ENCODE peak calls at places on chromosome 14, in four cellular contexts. O, H, X and G are unnamed samples.
A peak's percentile ranks its signal among the peaks of the same experiment; 100 is the strongest.

GRCh38 chr14:45177081-45177480 is 41.4 kb downstream of the FANCM start:
- DNase-seq in X (no peak), H (no peak), O (no peak), G (no peak)

GRCh38 chr14:53519137-53519536 is 366.0 kb upstream of the DDHD1 start:
- DNase-seq in H (no peak), X (no peak), O (no peak), G (no peak)

GRCh38 chr14:27721760-27722159 is 1044.8 kb upstream of the FOXG1 start:
- DNase-seq in O (no peak), H (no peak), X (no peak), G (no peak)

GRCh38 chr14:70013269-70013873 is 134.2 kb downstream of the SMOC1 start:
- DNase-seq in O (peak; percentile 42), H (no peak), X (no peak), G (peak; percentile 39)

GRCh38 chr14:92481386-92481785 is 32.2 kb upstream of the RIN3 start:
- DNase-seq in O (no peak), X (no peak), H (no peak), G (no peak)

GRCh38 chr14:71209888-71210287 is 302.6 kb downstream of the PCNX1 start:
- DNase-seq in O (no peak), X (no peak), H (no peak), G (no peak)

GRCh38 chr14:64704145-64704742 is at the start of gene PLEKHG3:
- DNase-seq in X (peak; percentile 87), O (peak; percentile 88), H (no peak), G (no peak)

GRCh38 chr14:38950676-38951075 is 152.4 kb downstream of the SEC23A start:
- DNase-seq in H (no peak), X (no peak), O (no peak), G (no peak)

GRCh38 chr14:71438684-71439083 is 493.5 kb upstream of the RGS6 start:
- DNase-seq in O (peak; percentile 46), H (no peak), X (no peak), G (no peak)

GRCh38 chr14:23078692-23079116 is 16.2 kb downstream of the ACIN1 start:
- DNase-seq in X (peak; percentile 75), O (no peak), H (peak; percentile 45), G (no peak)

GRCh38 chr14:56884617-56885016 is 74.3 kb upstream of the OTX2 start:
- DNase-seq in O (no peak), X (no peak), H (no peak), G (no peak)

GRCh38 chr14:30990766-30991165 is 34.7 kb upstream of the AP4S1 start:
- DNase-seq in H (no peak), O (no peak), X (no peak), G (no peak)

GRCh38 chr14:76096257-76096656 is 55.5 kb upstream of the GPATCH2L start:
- DNase-seq in X (no peak), O (no peak), H (no peak), G (no peak)

GRCh38 chr14:90281261-90281660 is 24.9 kb downstream of the PSMC1 start:
- DNase-seq in H (no peak), O (no peak), X (no peak), G (no peak)

GRCh38 chr14:68589447-68590232 is 203.2 kb downstream of the ZFP36L1 start:
- DNase-seq in X (peak; percentile 84), H (no peak), O (no peak), G (no peak)

GRCh38 chr14:70029296-70030132 is 150.3 kb downstream of the SMOC1 start:
- DNase-seq in O (no peak), H (no peak), X (no peak), G (no peak)

GRCh38 chr14:99164712-99165111 is 107.3 kb downstream of the BCL11B start:
- DNase-seq in X (no peak), O (no peak), H (no peak), G (no peak)

GRCh38 chr14:74846968-74847549 is 28.9 kb downstream of the PROX2 start:
- DNase-seq in X (no peak), O (no peak), H (no peak), G (no peak)

GRCh38 chr14:103638594-103638993 is 9.6 kb downstream of the KLC1 start:
- DNase-seq in X (no peak), H (no peak), O (no peak), G (no peak)

GRCh38 chr14:89484445-89484844 is 67.4 kb upstream of the FOXN3 start:
- DNase-seq in O (no peak), X (no peak), H (no peak), G (no peak)

GRCh38 chr14:105484069-105484996 is 2.4 kb upstream of the CRIP1 start:
- DNase-seq in X (peak; percentile 68), H (no peak), O (no peak), G (no peak)

GRCh38 chr14:99430491-99430890 is 50.2 kb downstream of the SETD3 start:
- DNase-seq in X (no peak), H (no peak), O (peak; percentile 66), G (no peak)

GRCh38 chr14:53979141-53979673 is 22.6 kb upstream of the BMP4 start:
- DNase-seq in O (no peak), H (no peak), X (no peak), G (no peak)

GRCh38 chr14:68794130-68794855 is 1.4 kb upstream of the ZFP36L1 start:
- DNase-seq in H (peak; percentile 87), O (peak; percentile 90), X (peak; percentile 92), G (no peak)

GRCh38 chr14:64855732-64856527 is 23.8 kb downstream of the SPTB start:
- DNase-seq in O (no peak), H (no peak), X (no peak), G (no peak)

GRCh38 chr14:97412933-97413574 is 615.9 kb downstream of the VRK1 start:
- DNase-seq in O (no peak), H (no peak), X (no peak), G (no peak)

GRCh38 chr14:90819734-90820393 is 3.6 kb upstream of the TTC7B start:
- DNase-seq in O (no peak), H (no peak), X (no peak), G (no peak)

GRCh38 chr14:99478133-99478532 is 2.5 kb downstream of the SETD3 start:
- DNase-seq in X (no peak), O (no peak), H (no peak), G (no peak)

GRCh38 chr14:66511849-66512248 is 3.9 kb downstream of the GPHN start:
- DNase-seq in O (no peak), H (no peak), X (no peak), G (no peak)

GRCh38 chr14:91919814-91920213 is 27.7 kb downstream of the FBLN5 start:
- DNase-seq in X (peak; percentile 43), O (no peak), H (peak; percentile 44), G (no peak)

GRCh38 chr14:92513966-92514843 is 624 bp downstream of the RIN3 start:
- DNase-seq in H (no peak), O (no peak), X (peak; percentile 31), G (no peak)

GRCh38 chr14:21476526-21476924 is 234 bp downstream of the RAB2B start:
- DNase-seq in O (peak; percentile 88), X (peak; percentile 86), H (peak; percentile 69), G (peak; percentile 37)

GRCh38 chr14:21475767-21476525 is 813 bp downstream of the RAB2B start:
- DNase-seq in O (no peak), X (no peak), H (no peak), G (no peak)

DNA sequence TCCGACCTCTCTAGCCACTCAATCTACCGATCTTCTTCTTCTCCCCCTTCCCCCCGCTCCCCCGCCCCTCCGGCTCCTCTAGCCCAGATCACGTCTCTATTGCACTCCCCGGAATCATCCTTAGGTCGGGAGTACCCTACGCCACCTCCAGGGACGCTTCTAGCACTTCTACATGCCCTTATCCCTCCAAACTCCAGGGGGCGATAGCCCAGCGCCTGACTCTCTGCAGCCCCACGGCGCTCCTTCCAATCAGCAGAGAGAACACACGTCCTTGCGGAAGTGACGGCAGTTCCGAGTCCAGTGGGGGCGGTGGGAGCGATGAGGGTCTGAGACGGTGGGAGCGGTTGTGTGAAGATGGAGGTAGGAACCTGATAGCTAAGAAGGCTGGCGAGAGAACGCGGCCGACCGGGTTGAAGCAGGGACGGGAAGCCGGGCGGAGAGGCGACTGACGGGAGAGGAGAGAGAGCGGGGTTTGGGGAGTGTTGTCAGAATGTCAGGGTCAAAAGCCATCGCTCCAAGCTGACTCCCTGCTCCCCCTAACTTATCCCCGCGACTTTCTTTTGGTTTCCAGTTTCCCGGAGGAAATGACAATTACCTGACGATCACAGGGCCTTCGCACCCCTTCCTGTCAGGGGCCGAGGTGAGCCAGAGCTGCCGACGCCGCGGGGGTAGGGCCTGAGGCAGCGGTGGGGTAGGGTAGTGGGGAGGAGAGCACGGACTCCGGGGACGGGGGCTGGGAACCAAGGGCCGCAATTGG is at the start of the genes RAB2B and TOX4:
- DNase-seq in H (peak; percentile 88), X (peak; percentile 97), O (peak; percentile 96), G (peak; percentile 81)
- TF ChIP-seq POLR2A in H (no peak), X (peak; percentile 35), O (peak; percentile 80), G (peak; percentile 85)

GRCh38 chr14:100692859-100693558 is 33.7 kb upstream of the DLK1 start:
- DNase-seq in H (no peak), X (no peak), O (no peak), G (no peak)
- TF ChIP-seq POLR2A in H (no peak), X (no peak), O (no peak), G (no peak)

DNA sequence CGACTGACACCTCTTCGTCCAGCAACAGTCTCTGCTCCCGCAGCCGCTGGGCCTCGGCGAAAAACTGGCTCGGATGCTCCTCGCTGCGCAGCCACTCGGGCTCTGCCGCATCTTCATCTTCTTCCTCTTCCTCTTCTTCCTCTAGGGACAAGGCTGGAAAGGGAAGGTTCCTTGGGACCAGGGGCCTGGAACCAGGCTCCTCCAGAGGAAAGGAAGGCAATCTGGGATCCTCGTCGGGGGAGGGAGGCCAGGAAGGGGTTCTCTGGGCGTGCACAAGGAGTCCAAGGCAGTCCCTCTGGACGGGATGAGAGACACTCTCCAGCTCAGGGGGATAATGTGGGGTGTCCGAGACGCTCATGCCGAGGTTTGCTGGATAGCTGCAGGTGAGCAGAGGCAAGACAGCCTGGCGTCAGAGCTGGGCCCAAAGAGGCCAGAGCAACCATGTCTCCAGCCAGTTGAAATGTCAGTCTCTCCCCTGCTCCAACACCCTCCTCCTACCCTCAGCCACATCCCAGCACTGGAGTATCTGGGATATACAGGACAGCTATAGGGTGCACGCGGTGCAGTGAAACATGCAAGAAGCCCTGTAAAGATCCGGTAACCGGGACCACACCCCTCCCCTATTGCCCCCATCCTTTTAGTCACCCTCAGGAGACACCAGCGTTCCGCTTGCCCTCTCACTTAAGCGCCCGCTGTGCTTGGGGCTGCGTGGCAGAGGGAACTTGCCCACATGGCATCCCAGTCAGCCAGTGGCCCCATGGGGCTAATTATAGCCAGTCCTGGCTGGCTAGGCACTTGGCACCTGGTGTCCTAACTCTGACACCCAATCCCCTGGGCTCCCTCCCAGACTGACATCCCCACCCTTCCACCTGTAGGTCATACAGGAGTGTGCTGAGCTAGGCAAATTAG is at the start of gene KLHL33:
- DNase-seq in H (no peak), O (no peak), X (peak; percentile 22), G (no peak)
- TF ChIP-seq POLR2A in H (no peak), O (no peak), X (no peak), G (no peak)

GRCh38 chr14:73755434-73756014 is 41.3 kb upstream of the PNMA1 start:
- DNase-seq in H (no peak), O (no peak), X (no peak), G (no peak)
- TF ChIP-seq POLR2A in H (no peak), O (no peak), X (no peak), G (peak; percentile 13)